ENCODE peak calls at places on chromosome 17, in six cellular contexts. One of them, this sample, is unnamed.

GRCh38 chr17:47934856-47935255 is 6.5 kb upstream of the PNPO start:
- DNase-seq in lower lobe of right lung: no peak
- DNase-seq in fibroblast of villous mesenchyme: no peak
- DNase-seq in activated effector memory CD4-positive, alpha-beta T cell treated with anti-CD3 and anti-CD28 coated beads, Interleukin-2, amount 50 U/mL, for 16 hours: no peak
- DNase-seq in GDM1: no peak
- DNase-seq in GM23338: no peak
- DNase-seq in this sample: peak

GRCh38 chr17:76701471-76701967 is 9.2 kb downstream of the MXRA7 start:
- DNase-seq in GDM1: no peak
- DNase-seq in activated effector memory CD4-positive, alpha-beta T cell treated with anti-CD3 and anti-CD28 coated beads, Interleukin-2, amount 50 U/mL, for 16 hours: no peak
- DNase-seq in GM23338: no peak
- DNase-seq in lower lobe of right lung: no peak
- DNase-seq in fibroblast of villous mesenchyme: no peak
- DNase-seq in this sample: no peak

GRCh38 chr17:1227917-1228751 is 42.1 kb upstream of the BHLHA9 start:
- DNase-seq in fibroblast of villous mesenchyme: no peak
- DNase-seq in GDM1: no peak
- DNase-seq in GM23338: peak
- DNase-seq in lower lobe of right lung: peak
- DNase-seq in activated effector memory CD4-positive, alpha-beta T cell treated with anti-CD3 and anti-CD28 coated beads, Interleukin-2, amount 50 U/mL, for 16 hours: peak
- DNase-seq in this sample: no peak

GRCh38 chr17:41026668-41027471 is at the start of gene KRTAP1-5:
- DNase-seq in GM23338: no peak
- DNase-seq in lower lobe of right lung: no peak
- DNase-seq in fibroblast of villous mesenchyme: peak
- DNase-seq in GDM1: no peak
- DNase-seq in activated effector memory CD4-positive, alpha-beta T cell treated with anti-CD3 and anti-CD28 coated beads, Interleukin-2, amount 50 U/mL, for 16 hours: no peak
- DNase-seq in this sample: peak

GRCh38 chr17:45018514-45019176 is 32.8 kb downstream of the DCAKD start:
- DNase-seq in GM23338: peak
- DNase-seq in lower lobe of right lung: no peak
- DNase-seq in GDM1: no peak
- DNase-seq in activated effector memory CD4-positive, alpha-beta T cell treated with anti-CD3 and anti-CD28 coated beads, Interleukin-2, amount 50 U/mL, for 16 hours: no peak
- DNase-seq in fibroblast of villous mesenchyme: no peak
- DNase-seq in this sample: peak

GRCh38 chr17:57599271-57600045 is 145.6 kb downstream of the CCDC182 start:
- DNase-seq in GDM1: no peak
- DNase-seq in fibroblast of villous mesenchyme: no peak
- DNase-seq in lower lobe of right lung: no peak
- DNase-seq in GM23338: no peak
- DNase-seq in activated effector memory CD4-positive, alpha-beta T cell treated with anti-CD3 and anti-CD28 coated beads, Interleukin-2, amount 50 U/mL, for 16 hours: no peak
- DNase-seq in this sample: no peak

GRCh38 chr17:1010086-1010450 is 13.1 kb downstream of the TIMM22 start:
- DNase-seq in GM23338: no peak
- DNase-seq in activated effector memory CD4-positive, alpha-beta T cell treated with anti-CD3 and anti-CD28 coated beads, Interleukin-2, amount 50 U/mL, for 16 hours: no peak
- DNase-seq in fibroblast of villous mesenchyme: no peak
- DNase-seq in GDM1: no peak
- DNase-seq in lower lobe of right lung: peak
- DNase-seq in this sample: no peak

GRCh38 chr17:40253565-40253964 is 34.1 kb upstream of the CDC6 start:
- DNase-seq in lower lobe of right lung: no peak
- DNase-seq in GDM1: no peak
- DNase-seq in fibroblast of villous mesenchyme: no peak
- DNase-seq in GM23338: no peak
- DNase-seq in activated effector memory CD4-positive, alpha-beta T cell treated with anti-CD3 and anti-CD28 coated beads, Interleukin-2, amount 50 U/mL, for 16 hours: no peak
- DNase-seq in this sample: no peak

GRCh38 chr17:6780886-6781285 is 4.9 kb downstream of the FBXO39 start:
- DNase-seq in GDM1: no peak
- DNase-seq in GM23338: no peak
- DNase-seq in activated effector memory CD4-positive, alpha-beta T cell treated with anti-CD3 and anti-CD28 coated beads, Interleukin-2, amount 50 U/mL, for 16 hours: no peak
- DNase-seq in fibroblast of villous mesenchyme: no peak
- DNase-seq in lower lobe of right lung: no peak
- DNase-seq in this sample: no peak

GRCh38 chr17:37388266-37388665 is 12.5 kb downstream of the C17orf78 start:
- DNase-seq in GDM1: no peak
- DNase-seq in lower lobe of right lung: no peak
- DNase-seq in fibroblast of villous mesenchyme: peak
- DNase-seq in GM23338: no peak
- DNase-seq in activated effector memory CD4-positive, alpha-beta T cell treated with anti-CD3 and anti-CD28 coated beads, Interleukin-2, amount 50 U/mL, for 16 hours: no peak
- DNase-seq in this sample: peak

GRCh38 chr17:60506312-60506711 is 19.7 kb downstream of the APPBP2 start:
- DNase-seq in lower lobe of right lung: no peak
- DNase-seq in fibroblast of villous mesenchyme: peak
- DNase-seq in GM23338: no peak
- DNase-seq in GDM1: no peak
- DNase-seq in activated effector memory CD4-positive, alpha-beta T cell treated with anti-CD3 and anti-CD28 coated beads, Interleukin-2, amount 50 U/mL, for 16 hours: no peak
- DNase-seq in this sample: peak

GRCh38 chr17:59160203-59161025 is 4.9 kb downstream of the PRR11 start:
- DNase-seq in lower lobe of right lung: no peak
- DNase-seq in fibroblast of villous mesenchyme: peak
- DNase-seq in GDM1: no peak
- DNase-seq in activated effector memory CD4-positive, alpha-beta T cell treated with anti-CD3 and anti-CD28 coated beads, Interleukin-2, amount 50 U/mL, for 16 hours: no peak
- DNase-seq in GM23338: no peak
- DNase-seq in this sample: peak

GRCh38 chr17:45451131-45451530 is 18.5 kb upstream of the ARHGAP27 start:
- DNase-seq in activated effector memory CD4-positive, alpha-beta T cell treated with anti-CD3 and anti-CD28 coated beads, Interleukin-2, amount 50 U/mL, for 16 hours: peak
- DNase-seq in GDM1: no peak
- DNase-seq in fibroblast of villous mesenchyme: no peak
- DNase-seq in lower lobe of right lung: no peak
- DNase-seq in GM23338: peak
- DNase-seq in this sample: no peak

GRCh38 chr17:6177941-6178694 is 107.9 kb downstream of the WSCD1 start:
- DNase-seq in lower lobe of right lung: no peak
- DNase-seq in fibroblast of villous mesenchyme: no peak
- DNase-seq in activated effector memory CD4-positive, alpha-beta T cell treated with anti-CD3 and anti-CD28 coated beads, Interleukin-2, amount 50 U/mL, for 16 hours: no peak
- DNase-seq in GM23338: no peak
- DNase-seq in GDM1: no peak
- DNase-seq in this sample: no peak

GRCh38 chr17:5584383-5584951 is at the start of gene NLRP1:
- DNase-seq in fibroblast of villous mesenchyme: peak
- DNase-seq in GM23338: peak
- DNase-seq in lower lobe of right lung: peak
- DNase-seq in activated effector memory CD4-positive, alpha-beta T cell treated with anti-CD3 and anti-CD28 coated beads, Interleukin-2, amount 50 U/mL, for 16 hours: peak
- DNase-seq in GDM1: peak
- DNase-seq in this sample: peak

GRCh38 chr17:63699638-63700527 is at the start of gene LIMD2:
- DNase-seq in lower lobe of right lung: peak
- DNase-seq in GDM1: peak
- DNase-seq in fibroblast of villous mesenchyme: peak
- DNase-seq in GM23338: peak
- DNase-seq in activated effector memory CD4-positive, alpha-beta T cell treated with anti-CD3 and anti-CD28 coated beads, Interleukin-2, amount 50 U/mL, for 16 hours: peak
- DNase-seq in this sample: peak

GRCh38 chr17:35080536-35080935 is 17.0 kb upstream of the RFFL start:
- DNase-seq in lower lobe of right lung: no peak
- DNase-seq in fibroblast of villous mesenchyme: no peak
- DNase-seq in activated effector memory CD4-positive, alpha-beta T cell treated with anti-CD3 and anti-CD28 coated beads, Interleukin-2, amount 50 U/mL, for 16 hours: no peak
- DNase-seq in GDM1: no peak
- DNase-seq in GM23338: no peak
- DNase-seq in this sample: no peak